ENCODE peak calls at places on chromosomes 2 and 18, in six cellular contexts. C is foreskin fibroblast, Z is transverse colon, O is fibroblast of mammary gland, A is GM23338, X is spleen. G is an unnamed sample.

GRCh38 chr2:234289789-234290188 is 207.1 kb downstream of the ARL4C start:
- DNase-seq in C (peak; percentile 89), Z (no peak), O (peak; percentile 87), A (no peak), X (no peak), G (no peak)

GRCh38 chr2:220789961-220790360 is 782.1 kb downstream of the EPHA4 start:
- DNase-seq in C (peak; percentile 28), Z (no peak), O (peak; percentile 57), A (no peak), X (no peak), G (no peak)

GRCh38 chr18:24926649-24927048 is 425.3 kb downstream of the ZNF521 start:
- DNase-seq in C (no peak), Z (no peak), O (no peak), A (no peak), X (no peak), G (no peak)

GRCh38 chr2:218067523-218067922 is 1.5 kb upstream of the RUFY4 start:
- DNase-seq in C (no peak), Z (no peak), O (no peak), A (no peak), X (no peak), G (no peak)

GRCh38 chr2:56539618-56540017 is 355.8 kb downstream of the CCDC85A start:
- DNase-seq in C (no peak), Z (no peak), O (no peak), A (no peak), X (no peak), G (no peak)

GRCh38 chr2:58432491-58433166 is 191.5 kb upstream of the FANCL start:
- DNase-seq in C (no peak), Z (no peak), O (no peak), A (no peak), X (no peak), G (no peak)

GRCh38 chr2:241815477-241816430 is 6.8 kb downstream of the NEU4 start:
- DNase-seq in C (no peak), Z (no peak), O (no peak), A (no peak), X (peak; percentile 41), G (no peak)

GRCh38 chr2:240351826-240352426 is 83.5 kb upstream of the GPC1 start:
- DNase-seq in C (no peak), Z (no peak), O (no peak), A (no peak), X (no peak), G (peak; percentile 8)

GRCh38 chr2:11550302-11550701 is 16.5 kb downstream of the GREB1 start:
- DNase-seq in C (no peak), Z (no peak), O (no peak), A (no peak), X (no peak), G (no peak)

GRCh38 chr2:216635701-216636541 is 2.7 kb downstream of the IGFBP2 start:
- DNase-seq in C (no peak), Z (peak; percentile 10), O (no peak), A (peak; percentile 79), X (no peak), G (peak; percentile 72)

GRCh38 chr2:38187416-38188127 is 111.6 kb upstream of the CYP1B1 start:
- DNase-seq in C (peak; percentile 86), Z (peak; percentile 52), O (peak; percentile 99), A (no peak), X (no peak), G (no peak)

GRCh38 chr2:28566441-28567075 is 70.7 kb downstream of the PLB1 start:
- DNase-seq in C (peak; percentile 69), Z (peak; percentile 88), O (peak; percentile 71), A (peak; percentile 88), X (peak; percentile 98), G (peak; percentile 91)

GRCh38 chr2:238063414-238064189 is 2.8 kb downstream of the SCLY start:
- DNase-seq in C (no peak), Z (no peak), O (no peak), A (no peak), X (no peak), G (peak; percentile 42)

GRCh38 chr2:156437272-156437671 is 1.1 kb downstream of the GPD2 start:
- DNase-seq in C (peak; percentile 63), Z (peak; percentile 30), O (peak; percentile 71), A (no peak), X (no peak), G (no peak)

GRCh38 chr2:223696719-223697118 is 94.6 kb upstream of the SCG2 start:
- DNase-seq in C (peak; percentile 33), Z (no peak), O (peak; percentile 74), A (no peak), X (no peak), G (no peak)

GRCh38 chr2:215920244-215921100 is 92.9 kb downstream of the MREG start:
- DNase-seq in C (peak; percentile 80), Z (peak; percentile 72), O (peak; percentile 91), A (peak; percentile 72), X (no peak), G (peak; percentile 72)

GRCh38 chr2:75954761-75955160 is 244.0 kb upstream of the GCFC2 start:
- DNase-seq in C (no peak), Z (no peak), O (no peak), A (no peak), X (no peak), G (no peak)

GRCh38 chr2:223613017-223613950 is 11.1 kb upstream of the SCG2 start:
- DNase-seq in C (peak; percentile 98), Z (peak; percentile 54), O (peak; percentile 99), A (peak; percentile 82), X (no peak), G (peak; percentile 77)

GRCh38 chr2:27636766-27637165 is 7.9 kb downstream of the GPN1 start:
- DNase-seq in C (peak; percentile 14), Z (no peak), O (peak; percentile 59), A (no peak), X (no peak), G (no peak)

GRCh38 chr2:232075080-232075479 is 113.6 kb downstream of the DIS3L2 start:
- DNase-seq in C (peak; percentile 84), Z (no peak), O (peak; percentile 81), A (no peak), X (no peak), G (no peak)

GRCh38 chr2:36330456-36331395 is 24.9 kb upstream of the CRIM1 start:
- DNase-seq in C (no peak), Z (no peak), O (no peak), A (no peak), X (no peak), G (no peak)

GRCh38 chr2:117359266-117359970 is 455.1 kb upstream of the DDX18 start:
- DNase-seq in C (no peak), Z (no peak), O (no peak), A (peak; percentile 6), X (no peak), G (no peak)

GRCh38 chr2:26355038-26355995 is 8.7 kb upstream of the ADGRF3 start:
- DNase-seq in C (peak; percentile 84), Z (no peak), O (peak; percentile 97), A (peak; percentile 66), X (no peak), G (no peak)

GRCh38 chr2:33704352-33704751 is 105.3 kb upstream of the FAM98A start:
- DNase-seq in C (no peak), Z (no peak), O (no peak), A (no peak), X (no peak), G (no peak)

GRCh38 chr2:43011142-43011491 is 215.3 kb downstream of the ZFP36L2 start:
- DNase-seq in C (no peak), Z (no peak), O (no peak), A (no peak), X (no peak), G (no peak)

GRCh38 chr18:57802869-57803118 is 321 bp downstream of the ATP8B1 start:
- DNase-seq in C (no peak), Z (no peak), O (no peak), A (no peak), X (peak; percentile 76), G (no peak)

GRCh38 chr2:231708773-231709635 is 679 bp downstream of the PTMA start:
- DNase-seq in C (no peak), Z (peak; percentile 38), O (peak; percentile 25), A (no peak), X (peak; percentile 94), G (peak; percentile 51)

DNA sequence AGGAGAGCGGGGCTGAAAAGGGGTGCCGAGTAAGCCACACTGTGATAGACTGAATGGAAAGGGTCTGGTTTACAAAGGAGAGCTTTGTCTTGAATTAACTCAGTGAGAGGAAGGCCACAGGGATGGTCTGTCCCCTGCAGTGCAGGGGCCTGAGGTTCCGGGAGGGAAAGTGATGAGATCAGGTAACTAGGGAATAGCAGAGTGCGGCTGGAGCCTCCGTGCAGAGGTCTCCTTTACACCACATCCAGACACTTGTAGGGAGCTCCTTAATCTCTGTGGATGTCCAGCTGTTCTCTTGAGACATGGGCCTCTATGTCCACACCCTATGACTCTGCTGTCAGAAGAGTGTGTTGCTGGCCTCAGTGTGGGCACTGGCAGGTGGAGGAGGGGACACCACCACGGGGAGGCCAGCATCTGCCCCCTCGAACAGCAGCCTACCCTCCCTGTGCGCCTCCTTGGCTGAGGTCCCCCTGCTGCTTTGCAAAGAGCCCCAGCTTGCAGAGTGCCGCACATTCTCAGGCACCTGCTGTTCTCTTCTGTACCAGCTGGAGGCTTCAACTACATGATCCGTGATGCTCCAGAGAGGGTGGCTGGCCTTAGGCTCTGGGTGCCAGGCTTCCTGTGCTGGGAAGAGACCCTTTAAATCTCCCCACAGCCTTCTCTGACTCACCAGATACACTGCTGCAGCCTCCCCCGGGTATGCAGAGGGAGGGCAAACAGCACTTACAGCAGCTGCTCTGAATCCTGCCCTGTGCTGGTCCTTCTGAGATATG is 25.9 kb downstream of the ENOSF1 start:
- DNase-seq in C (no peak), Z (no peak), O (no peak), A (peak; percentile 60), X (no peak), G (peak; percentile 28)
- TF ChIP-seq CTCF in C (no peak), Z (no peak), O (no peak), A (no peak), X (no peak), G (no peak)

DNA sequence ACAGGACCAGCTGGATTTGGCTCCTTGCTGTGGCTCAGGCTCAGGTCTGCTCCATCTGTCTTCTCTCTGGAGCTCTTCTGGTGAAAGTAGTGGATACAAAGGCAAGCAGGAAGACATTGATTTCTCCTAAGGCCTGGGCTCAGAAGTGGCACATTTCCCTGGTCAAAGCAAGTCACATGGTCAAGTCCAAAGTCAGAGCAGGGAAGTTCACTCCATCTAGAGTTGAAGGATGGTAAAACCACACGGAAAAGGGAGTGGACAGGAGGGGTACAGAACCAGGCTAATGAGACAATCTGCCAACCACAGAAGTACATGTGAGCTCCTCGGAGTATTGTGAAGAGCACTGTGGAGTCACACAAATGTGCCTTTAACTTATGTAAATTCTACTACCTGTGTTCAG is 66.1 kb downstream of the MARCO start:
- DNase-seq in C (no peak), Z (no peak), O (peak; percentile 32), A (no peak), X (no peak), G (no peak)
- TF ChIP-seq CTCF in C (no peak), Z (no peak), O (peak; percentile 34), A (no peak), X (no peak), G (no peak)

GRCh38 chr2:162915858-162916257 is 77.3 kb upstream of the KCNH7 start:
- DNase-seq in C (no peak), Z (no peak), O (no peak), A (no peak), X (peak; percentile 48), G (no peak)
- TF ChIP-seq CTCF in C (no peak), Z (no peak), O (no peak), A (no peak), X (no peak), G (no peak)

DNA sequence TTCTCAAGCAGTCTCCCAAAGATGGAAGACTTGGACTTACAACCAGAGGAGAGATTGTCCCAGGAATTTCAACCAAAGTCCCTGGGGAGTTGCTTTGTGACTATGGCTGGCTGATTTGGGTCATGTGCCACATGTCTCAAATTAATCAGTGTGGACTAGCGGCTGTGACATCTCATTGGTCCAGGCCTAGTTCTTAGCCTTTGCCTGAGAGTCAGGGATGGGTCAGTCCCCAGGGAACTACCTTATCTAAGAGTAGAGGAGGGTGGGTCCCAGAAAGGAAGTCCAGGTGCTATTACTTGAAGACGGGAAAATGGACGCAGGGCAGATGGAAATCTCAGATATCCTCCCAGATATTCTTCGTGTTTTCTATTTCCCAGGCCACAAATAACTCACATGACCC is 217.2 kb downstream of the ACKR3 start:
- DNase-seq in C (no peak), Z (no peak), O (no peak), A (no peak), X (no peak), G (no peak)
- TF ChIP-seq CTCF in C (no peak), Z (no peak), O (no peak), A (no peak), X (no peak), G (no peak)

G was measured in glutamatergic neuron.